ENCODE peak calls at places on chromosomes 16 and 17, in seven cellular contexts. One of them, this sample, is unnamed. For H3K36me3, the result is how much of the 10 kb centered on the place peaks cover.

GRCh38 chr16:72018470-72018869 is 9.9 kb downstream of the DHODH start:
- DNase-seq in HCT116: no peak
- DNase-seq in sigmoid colon: no peak
- DNase-seq in tibial artery: no peak
- DNase-seq in right atrium auricular region: no peak
- DNase-seq in body of pancreas: no peak
- DNase-seq in psoas muscle: no peak
- DNase-seq in this sample: no peak

GRCh38 chr16:31455601-31456314 is 3.5 kb upstream of the ARMC5 start:
- DNase-seq in HCT116: no peak
- DNase-seq in sigmoid colon: peak
- DNase-seq in tibial artery: peak
- DNase-seq in right atrium auricular region: no peak
- DNase-seq in body of pancreas: no peak
- DNase-seq in psoas muscle: peak
- DNase-seq in this sample: no peak

GRCh38 chr17:29905879-29906167 is 24.2 kb downstream of the SSH2 start:
- DNase-seq in HCT116: no peak
- DNase-seq in sigmoid colon: no peak
- DNase-seq in tibial artery: no peak
- DNase-seq in right atrium auricular region: no peak
- DNase-seq in body of pancreas: no peak
- DNase-seq in psoas muscle: no peak
- DNase-seq in this sample: no peak

GRCh38 chr17:49986396-49987289 is 8.4 kb downstream of the DLX3 start:
- DNase-seq in HCT116: no peak
- DNase-seq in sigmoid colon: peak
- DNase-seq in tibial artery: peak
- DNase-seq in right atrium auricular region: no peak
- DNase-seq in body of pancreas: no peak
- DNase-seq in psoas muscle: no peak
- DNase-seq in this sample: no peak

GRCh38 chr16:80518436-80518835 is 22.4 kb upstream of the DYNLRB2 start:
- DNase-seq in HCT116: no peak
- DNase-seq in sigmoid colon: no peak
- DNase-seq in tibial artery: no peak
- DNase-seq in right atrium auricular region: no peak
- DNase-seq in body of pancreas: peak
- DNase-seq in psoas muscle: no peak
- DNase-seq in this sample: peak

GRCh38 chr16:87809150-87809902 is 43.5 kb upstream of the KLHDC4 start:
- DNase-seq in HCT116: no peak
- DNase-seq in sigmoid colon: no peak
- DNase-seq in tibial artery: no peak
- DNase-seq in right atrium auricular region: no peak
- DNase-seq in body of pancreas: no peak
- DNase-seq in psoas muscle: no peak
- DNase-seq in this sample: peak

GRCh38 chr16:58392215-58393137 is at the start of gene GINS3:
- DNase-seq in HCT116: peak
- DNase-seq in sigmoid colon: peak
- DNase-seq in tibial artery: peak
- DNase-seq in right atrium auricular region: peak
- DNase-seq in body of pancreas: peak
- DNase-seq in psoas muscle: peak
- DNase-seq in this sample: peak

GRCh38 chr16:50946606-50947005 is 204.5 kb downstream of the SALL1 start:
- DNase-seq in HCT116: no peak
- DNase-seq in sigmoid colon: no peak
- DNase-seq in tibial artery: no peak
- DNase-seq in right atrium auricular region: no peak
- DNase-seq in body of pancreas: no peak
- DNase-seq in psoas muscle: no peak
- DNase-seq in this sample: no peak

GRCh38 chr16:26521626-26522025 is 545.1 kb upstream of the C16orf82 start:
- DNase-seq in HCT116: no peak
- DNase-seq in sigmoid colon: no peak
- DNase-seq in tibial artery: no peak
- DNase-seq in right atrium auricular region: no peak
- DNase-seq in body of pancreas: no peak
- DNase-seq in psoas muscle: no peak
- DNase-seq in this sample: no peak

GRCh38 chr17:44733753-44734152 is 25.0 kb upstream of the ADAM11 start:
- DNase-seq in HCT116: no peak
- DNase-seq in sigmoid colon: no peak
- DNase-seq in tibial artery: no peak
- DNase-seq in right atrium auricular region: no peak
- DNase-seq in body of pancreas: no peak
- DNase-seq in psoas muscle: no peak
- DNase-seq in this sample: no peak

GRCh38 chr17:4446326-4447051 is 12.7 kb downstream of the SPNS3 start:
- DNase-seq in HCT116: no peak
- DNase-seq in sigmoid colon: no peak
- DNase-seq in tibial artery: no peak
- DNase-seq in right atrium auricular region: no peak
- DNase-seq in body of pancreas: no peak
- DNase-seq in psoas muscle: peak
- DNase-seq in this sample: no peak

GRCh38 chr17:58232707-58233156 is 5.7 kb upstream of the LPO start:
- DNase-seq in HCT116: no peak
- DNase-seq in sigmoid colon: no peak
- DNase-seq in tibial artery: no peak
- DNase-seq in right atrium auricular region: no peak
- DNase-seq in body of pancreas: no peak
- DNase-seq in psoas muscle: no peak
- DNase-seq in this sample: peak

GRCh38 chr16:86016201-86016965 is 117.4 kb downstream of the IRF8 start:
- DNase-seq in HCT116: peak
- DNase-seq in sigmoid colon: peak
- DNase-seq in tibial artery: peak
- DNase-seq in right atrium auricular region: no peak
- DNase-seq in body of pancreas: peak
- DNase-seq in psoas muscle: no peak
- DNase-seq in this sample: no peak

GRCh38 chr17:82458885-82459424 is 414 bp downstream of the NARF start:
- DNase-seq in HCT116: no peak
- DNase-seq in sigmoid colon: peak
- DNase-seq in tibial artery: no peak
- DNase-seq in right atrium auricular region: no peak
- DNase-seq in body of pancreas: no peak
- DNase-seq in psoas muscle: peak
- DNase-seq in this sample: peak

GRCh38 chr17:59669411-59669810 is 37.8 kb downstream of the PTRH2 start:
- DNase-seq in HCT116: no peak
- DNase-seq in sigmoid colon: no peak
- DNase-seq in tibial artery: no peak
- DNase-seq in right atrium auricular region: no peak
- DNase-seq in body of pancreas: no peak
- DNase-seq in psoas muscle: no peak
- DNase-seq in this sample: no peak

GRCh38 chr17:68320311-68320865 is 29.1 kb downstream of the ARSG start:
- DNase-seq in HCT116: no peak
- DNase-seq in sigmoid colon: no peak
- DNase-seq in tibial artery: no peak
- DNase-seq in right atrium auricular region: no peak
- DNase-seq in body of pancreas: no peak
- DNase-seq in psoas muscle: no peak
- DNase-seq in this sample: no peak

GRCh38 chr17:64160378-64160777 is 30.4 kb upstream of the ERN1 start:
- DNase-seq in HCT116: no peak
- DNase-seq in sigmoid colon: no peak
- DNase-seq in tibial artery: no peak
- DNase-seq in right atrium auricular region: no peak
- DNase-seq in body of pancreas: no peak
- DNase-seq in psoas muscle: no peak
- DNase-seq in this sample: no peak

GRCh38 chr17:60748232-60748631 is 70.6 kb downstream of the BCAS3 start:
- DNase-seq in HCT116: no peak
- DNase-seq in sigmoid colon: no peak
- DNase-seq in tibial artery: no peak
- DNase-seq in right atrium auricular region: no peak
- DNase-seq in body of pancreas: no peak
- DNase-seq in psoas muscle: no peak
- DNase-seq in this sample: no peak

GRCh38 chr17:66652840-66653507 is 181.9 kb upstream of the CACNG5 start:
- DNase-seq in HCT116: no peak
- DNase-seq in sigmoid colon: no peak
- DNase-seq in tibial artery: no peak
- DNase-seq in right atrium auricular region: no peak
- DNase-seq in body of pancreas: no peak
- DNase-seq in psoas muscle: no peak
- DNase-seq in this sample: no peak

GRCh38 chr16:22206847-22207714 is 1.0 kb downstream of the EEF2K start:
- DNase-seq in HCT116: no peak
- DNase-seq in sigmoid colon: peak
- DNase-seq in tibial artery: peak
- DNase-seq in right atrium auricular region: peak
- DNase-seq in body of pancreas: peak
- DNase-seq in psoas muscle: peak
- DNase-seq in this sample: peak

GRCh38 chr17:61002316-61002736 is 324.7 kb downstream of the BCAS3 start:
- DNase-seq in HCT116: peak
- DNase-seq in sigmoid colon: no peak
- DNase-seq in tibial artery: no peak
- DNase-seq in right atrium auricular region: no peak
- DNase-seq in body of pancreas: no peak
- DNase-seq in psoas muscle: no peak
- DNase-seq in this sample: no peak

GRCh38 chr17:68595496-68595895 is 5.7 kb downstream of the FAM20A start:
- DNase-seq in HCT116: no peak
- DNase-seq in sigmoid colon: no peak
- DNase-seq in tibial artery: peak
- DNase-seq in right atrium auricular region: no peak
- DNase-seq in body of pancreas: no peak
- DNase-seq in psoas muscle: peak
- DNase-seq in this sample: no peak

GRCh38 chr16:89375021-89375420 is 115.3 kb downstream of the ANKRD11 start:
- DNase-seq in HCT116: no peak
- DNase-seq in sigmoid colon: no peak
- DNase-seq in tibial artery: no peak
- DNase-seq in right atrium auricular region: no peak
- DNase-seq in body of pancreas: no peak
- DNase-seq in psoas muscle: peak
- DNase-seq in this sample: peak

GRCh38 chr17:10177921-10178788 is 20.3 kb downstream of the GAS7 start:
- DNase-seq in HCT116: no peak
- DNase-seq in sigmoid colon: no peak
- DNase-seq in tibial artery: no peak
- DNase-seq in right atrium auricular region: no peak
- DNase-seq in body of pancreas: no peak
- DNase-seq in psoas muscle: no peak
- DNase-seq in this sample: no peak

GRCh38 chr16:84876873-84877606 is 57.3 kb downstream of the CRISPLD2 start:
- DNase-seq in HCT116: no peak
- DNase-seq in sigmoid colon: no peak
- DNase-seq in tibial artery: no peak
- DNase-seq in right atrium auricular region: no peak
- DNase-seq in body of pancreas: no peak
- DNase-seq in psoas muscle: no peak
- DNase-seq in this sample: no peak

GRCh38 chr16:84874983-84875382 is 55.2 kb downstream of the CRISPLD2 start:
- DNase-seq in HCT116: no peak
- DNase-seq in sigmoid colon: no peak
- DNase-seq in tibial artery: no peak
- DNase-seq in right atrium auricular region: no peak
- DNase-seq in body of pancreas: no peak
- DNase-seq in psoas muscle: peak
- DNase-seq in this sample: no peak

GRCh38 chr16:84875846-84876245 is 56.1 kb downstream of the CRISPLD2 start:
- DNase-seq in HCT116: no peak
- DNase-seq in sigmoid colon: no peak
- DNase-seq in tibial artery: no peak
- DNase-seq in right atrium auricular region: no peak
- DNase-seq in body of pancreas: no peak
- DNase-seq in psoas muscle: no peak
- DNase-seq in this sample: no peak

GRCh38 chr16:84874553-84874952 is 54.8 kb downstream of the CRISPLD2 start:
- DNase-seq in HCT116: no peak
- DNase-seq in sigmoid colon: no peak
- DNase-seq in tibial artery: no peak
- DNase-seq in right atrium auricular region: no peak
- DNase-seq in body of pancreas: no peak
- DNase-seq in psoas muscle: no peak
- DNase-seq in this sample: no peak

GRCh38 chr16:84874004-84874435 is 54.2 kb downstream of the CRISPLD2 start:
- DNase-seq in HCT116: no peak
- DNase-seq in sigmoid colon: no peak
- DNase-seq in tibial artery: no peak
- DNase-seq in right atrium auricular region: no peak
- DNase-seq in body of pancreas: no peak
- DNase-seq in psoas muscle: peak
- DNase-seq in this sample: no peak
- H3K36me3 ChIP-seq in HCT116: under half
- H3K36me3 ChIP-seq in sigmoid colon: half or more
- H3K36me3 ChIP-seq in tibial artery: under half
- H3K36me3 ChIP-seq in right atrium auricular region: under half
- H3K36me3 ChIP-seq in body of pancreas: under half
- H3K36me3 ChIP-seq in psoas muscle: under half
- H3K36me3 ChIP-seq in this sample: under half

GRCh38 chr17:42139093-42139492 is 15.7 kb downstream of the RAB5C start:
- DNase-seq in HCT116: no peak
- DNase-seq in sigmoid colon: no peak
- DNase-seq in tibial artery: no peak
- DNase-seq in right atrium auricular region: no peak
- DNase-seq in body of pancreas: no peak
- DNase-seq in psoas muscle: no peak
- DNase-seq in this sample: no peak
- H3K4me3 ChIP-seq in HCT116: no peak
- H3K4me3 ChIP-seq in sigmoid colon: no peak
- H3K4me3 ChIP-seq in tibial artery: no peak
- H3K4me3 ChIP-seq in right atrium auricular region: no peak
- H3K4me3 ChIP-seq in body of pancreas: no peak
- H3K4me3 ChIP-seq in psoas muscle: no peak
- H3K4me3 ChIP-seq in this sample: no peak

DNA sequence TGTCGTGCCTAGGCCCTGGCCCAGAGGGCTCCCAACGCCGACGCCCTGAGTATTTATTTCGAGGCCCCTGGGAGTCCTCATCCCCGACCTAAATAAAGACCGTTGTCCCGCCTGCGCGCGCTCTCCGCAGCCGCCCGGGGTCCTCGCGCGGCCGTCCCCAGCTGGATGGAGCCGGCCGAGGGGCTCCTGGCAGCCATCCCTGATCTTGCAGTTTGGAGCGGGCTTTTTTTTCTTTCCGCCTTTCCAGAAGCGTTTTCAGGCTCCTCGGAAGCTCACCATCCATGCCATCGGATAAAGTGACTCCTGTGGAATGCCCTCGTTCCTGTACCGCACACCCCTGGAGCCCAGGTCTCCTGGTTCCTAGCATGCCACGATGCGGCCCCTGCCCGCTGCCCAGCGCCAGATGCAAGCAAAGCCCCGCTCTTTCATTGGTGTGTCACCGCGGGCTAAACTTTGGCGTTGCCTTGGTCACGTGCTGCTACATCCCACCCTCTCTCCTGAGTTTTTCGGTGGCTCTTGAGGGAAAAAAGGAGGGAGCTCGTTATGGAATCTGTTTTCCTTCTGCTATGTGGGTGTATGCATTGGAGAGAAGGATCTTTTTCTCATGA is 716 bp downstream of the TMEM94 start:
- DNase-seq in HCT116: no peak
- DNase-seq in sigmoid colon: no peak
- DNase-seq in tibial artery: no peak
- DNase-seq in right atrium auricular region: no peak
- DNase-seq in body of pancreas: peak
- DNase-seq in psoas muscle: peak
- DNase-seq in this sample: no peak
- TF ChIP-seq CTCF in HCT116: no peak
- TF ChIP-seq CTCF in sigmoid colon: no peak
- TF ChIP-seq CTCF in tibial artery: no peak
- TF ChIP-seq CTCF in right atrium auricular region: no peak
- TF ChIP-seq CTCF in body of pancreas: no peak
- TF ChIP-seq CTCF in psoas muscle: no peak
- TF ChIP-seq CTCF in this sample: no peak

GRCh38 chr16:7113949-7114348 is 218.7 kb upstream of the RBFOX1 start:
- DNase-seq in HCT116: no peak
- DNase-seq in sigmoid colon: no peak
- DNase-seq in tibial artery: no peak
- DNase-seq in right atrium auricular region: no peak
- DNase-seq in body of pancreas: no peak
- DNase-seq in psoas muscle: no peak
- DNase-seq in this sample: no peak
- H3K36me3 ChIP-seq in HCT116: under half
- H3K36me3 ChIP-seq in sigmoid colon: under half
- H3K36me3 ChIP-seq in tibial artery: under half
- H3K36me3 ChIP-seq in right atrium auricular region: under half
- H3K36me3 ChIP-seq in body of pancreas: under half
- H3K36me3 ChIP-seq in psoas muscle: under half
- H3K36me3 ChIP-seq in this sample: under half

This sample was measured in GM06990.